ENCODE peak calls at places on chromosomes 1 and 21, in four cellular contexts. M is adrenal gland, H is osteocyte, K is WTC11. P is an unnamed sample.

GRCh38 chr1:245091171-245091621 is 63.6 kb upstream of the KIF26B start:
- DNase-seq in K (no peak), M (no peak), H (no peak), P (no peak)

GRCh38 chr1:13642306-13643004 is 57.5 kb upstream of the PRDM2 start:
- DNase-seq in K (no peak), H (no peak), M (no peak), P (no peak)

GRCh38 chr1:26723013-26723991 is 27.5 kb downstream of the ARID1A start:
- DNase-seq in H (peak; percentile 90), K (peak; percentile 72), M (peak; percentile 95), P (no peak)

GRCh38 chr1:84780000-84780716 is 89.9 kb upstream of the SSX2IP start:
- DNase-seq in H (no peak), M (peak; percentile 63), K (no peak), P (no peak)

GRCh38 chr1:162835157-162835899 is 25.6 kb downstream of the CCDC190 start:
- DNase-seq in K (no peak), M (no peak), H (no peak), P (no peak)

GRCh38 chr1:23188434-23188884 is 19.8 kb upstream of the LUZP1 start:
- DNase-seq in K (no peak), H (no peak), M (no peak), P (no peak)

GRCh38 chr1:25649041-25649440 is 32.5 kb downstream of the MAN1C1 start:
- DNase-seq in K (no peak), M (no peak), H (peak; percentile 25), P (no peak)

GRCh38 chr1:98405581-98406059 is 255.9 kb upstream of the SNX7 start:
- DNase-seq in M (no peak), K (no peak), H (no peak), P (no peak)

GRCh38 chr1:212684511-212685090 is 15.0 kb downstream of the BATF3 start:
- DNase-seq in K (no peak), H (peak; percentile 62), M (no peak), P (no peak)

GRCh38 chr1:6463120-6463412 is 2.9 kb downstream of the TNFRSF25 start:
- DNase-seq in H (no peak), K (no peak), M (no peak), P (no peak)

GRCh38 chr1:183089025-183089639 is 65.9 kb downstream of the LAMC1 start:
- DNase-seq in K (no peak), M (no peak), H (no peak), P (no peak)

GRCh38 chr1:56430141-56430839 is 149.1 kb downstream of the PLPP3 start:
- DNase-seq in H (no peak), K (no peak), M (no peak), P (no peak)

GRCh38 chr1:30117685-30118084 is 605.7 kb downstream of the MATN1 start:
- DNase-seq in H (no peak), M (no peak), K (no peak), P (no peak)

GRCh38 chr1:217133958-217134856 is 411.0 kb upstream of the ESRRG start:
- DNase-seq in K (peak; percentile 45), H (no peak), M (no peak), P (peak; percentile 63)

GRCh38 chr1:60329636-60330035 is 256.1 kb upstream of the C1orf87 start:
- DNase-seq in M (no peak), H (no peak), K (no peak), P (no peak)

GRCh38 chr1:232428781-232429530 is 201.0 kb downstream of the SIPA1L2 start:
- DNase-seq in M (no peak), H (no peak), K (no peak), P (no peak)

GRCh38 chr21:43719748-43720538 is 1.0 kb downstream of the PDXK start:
- DNase-seq in H (no peak), K (no peak), M (no peak), P (no peak)

GRCh38 chr1:12650001-12650421 is 6.1 kb downstream of the AADACL4 start:
- DNase-seq in M (no peak), H (no peak), K (no peak), P (no peak)

GRCh38 chr1:31272369-31272768 is 24.2 kb downstream of the SNRNP40 start:
- DNase-seq in K (no peak), M (no peak), H (no peak), P (no peak)

GRCh38 chr1:159827102-159827490 is 423 bp downstream of the SLAMF8 start:
- DNase-seq in H (no peak), M (no peak), K (no peak), P (no peak)

GRCh38 chr1:184605941-184606340 is 148.7 kb downstream of the EDEM3 start:
- DNase-seq in K (no peak), H (no peak), M (no peak), P (no peak)

GRCh38 chr1:71294178-71294577 is 213.3 kb upstream of the ZRANB2 start:
- DNase-seq in M (no peak), K (no peak), H (no peak), P (no peak)

GRCh38 chr1:153611024-153611352 is 1.9 kb downstream of the S100A16 start:
- DNase-seq in H (no peak), K (no peak), M (no peak), P (no peak)

GRCh38 chr21:33109574-33110339 is 39.8 kb downstream of the OLIG1 start:
- DNase-seq in K (peak; percentile 62), H (no peak), M (no peak), P (no peak)

GRCh38 chr21:26332873-26333272 is 162.3 kb upstream of the APP start:
- DNase-seq in M (no peak), K (no peak), H (no peak), P (no peak)

GRCh38 chr1:57336793-57337192 is 87.1 kb downstream of the DAB1 start:
- DNase-seq in M (no peak), K (no peak), H (no peak), P (no peak)

GRCh38 chr1:62903522-62903921 is 119.6 kb downstream of the ATG4C start:
- DNase-seq in K (no peak), H (no peak), M (no peak), P (no peak)

GRCh38 chr1:175554586-175554985 is 188.8 kb downstream of the TNR start:
- DNase-seq in H (no peak), M (no peak), K (no peak), P (no peak)

GRCh38 chr1:164613176-164613575 is 54.2 kb downstream of the PBX1 start:
- DNase-seq in K (no peak), M (no peak), H (no peak), P (no peak)

GRCh38 chr21:36839123-36839522 is 127.3 kb downstream of the HLCS start:
- DNase-seq in M (no peak), H (no peak), K (no peak), P (no peak)

GRCh38 chr1:163163861-163164582 is 38.7 kb downstream of the RGS5 start:
- DNase-seq in K (no peak), M (no peak), H (no peak), P (no peak)

GRCh38 chr21:44740721-44741120 is 29.3 kb upstream of the TSPEAR start:
- DNase-seq in K (peak; percentile 10), H (peak; percentile 77), M (no peak), P (no peak)

GRCh38 chr21:32412162-32412997 is at the start of gene EVA1C:
- DNase-seq in K (peak; percentile 60), H (no peak), M (no peak), P (no peak)

GRCh38 chr1:183198463-183198862 is 12.4 kb downstream of the LAMC2 start:
- DNase-seq in H (no peak), M (no peak), K (no peak), P (no peak)

GRCh38 chr1:172278478-172278877 is 142.0 kb upstream of the C1orf105 start:
- DNase-seq in H (no peak), K (no peak), M (no peak), P (no peak)

GRCh38 chr1:243483084-243483845 is 227.4 kb downstream of the SDCCAG8 start:
- DNase-seq in H (no peak), M (no peak), K (peak; percentile 58), P (no peak)
- TF ChIP-seq CTCF in H (peak; percentile 18), M (no peak), K (no peak), P (peak; percentile 65)

GRCh38 chr21:23853796-23854379 is 1753.4 kb downstream of the MRPL39 start:
- DNase-seq in H (no peak), K (no peak), M (no peak), P (no peak)
- TF ChIP-seq CTCF in H (peak; percentile 41), K (no peak), M (peak; percentile 59), P (peak; percentile 52)

GRCh38 chr1:4770713-4771112 is 116.3 kb downstream of the AJAP1 start:
- DNase-seq in M (no peak), H (no peak), K (no peak), P (peak; percentile 54)

GRCh38 chr1:4767308-4767707 is 112.9 kb downstream of the AJAP1 start:
- DNase-seq in K (no peak), M (no peak), H (no peak), P (no peak)

GRCh38 chr1:4771267-4771666 is 116.9 kb downstream of the AJAP1 start:
- DNase-seq in K (no peak), H (no peak), M (no peak), P (peak; percentile 81)

GRCh38 chr1:4769516-4770280 is 115.3 kb downstream of the AJAP1 start:
- DNase-seq in M (no peak), K (no peak), H (no peak), P (peak; percentile 83)

GRCh38 chr1:4768553-4768952 is 114.1 kb downstream of the AJAP1 start:
- DNase-seq in K (no peak), M (no peak), H (no peak), P (peak; percentile 59)
- TF ChIP-seq CTCF in K (no peak), M (no peak), H (no peak), P (no peak)

GRCh38 chr1:166882893-166883292 is 6.8 kb upstream of the TADA1 start:
- DNase-seq in M (no peak), K (no peak), H (no peak), P (no peak)

GRCh38 chr1:166888710-166889109 is 12.6 kb upstream of the TADA1 start:
- DNase-seq in K (no peak), H (no peak), M (no peak), P (no peak)

GRCh38 chr1:166884971-166885370 is 8.9 kb upstream of the TADA1 start:
- DNase-seq in H (no peak), K (no peak), M (no peak), P (no peak)

DNA sequence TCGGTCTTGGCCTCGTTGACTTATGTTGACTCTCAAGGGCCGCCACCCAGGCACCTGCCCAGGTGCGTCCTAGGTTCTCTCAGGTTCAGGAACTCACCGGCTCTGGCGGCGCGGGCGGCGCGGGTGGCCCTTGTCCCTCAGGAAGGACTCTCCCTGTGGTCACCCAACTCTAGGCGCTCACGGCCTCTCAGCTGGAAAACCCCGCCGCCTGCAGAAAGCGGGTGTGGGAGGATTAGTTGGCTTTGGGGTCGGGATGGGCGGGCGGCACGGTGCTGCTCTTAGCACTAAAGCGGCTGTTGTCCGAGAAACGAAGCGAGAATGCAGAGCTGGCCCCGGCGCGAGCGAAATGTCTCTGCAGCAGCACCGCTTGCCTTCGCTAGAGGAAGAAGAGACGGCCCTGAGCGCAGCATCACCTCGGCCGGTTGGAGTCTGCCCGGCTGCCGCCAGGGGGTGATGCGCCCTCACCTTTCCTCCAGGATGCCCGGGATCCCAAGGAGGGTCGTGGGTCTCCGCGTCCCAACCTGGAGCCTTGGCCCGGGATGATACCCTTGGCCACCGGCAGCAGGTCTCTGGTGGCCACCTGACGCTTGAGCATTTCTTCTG is 8.1 kb upstream of the TADA1 start:
- DNase-seq in M (peak; percentile 19), H (no peak), K (peak; percentile 91), P (no peak)
- TF ChIP-seq CTCF in M (peak; percentile 51), H (peak; percentile 48), K (peak; percentile 70), P (peak; percentile 81)